ENCODE peak calls at places on chromosomes 11 and 22, in six cellular contexts. Z is A549, C is retinal pigment epithelial cell, J is PC-9, Y is progenitor cell of endocrine pancreas, N is heart left ventricle. F is an unnamed sample.

GRCh38 chr11:131581006-131581405 is 210.6 kb downstream of the NTM start:
- DNase-seq in Y (no peak), N (no peak), C (no peak), Z (no peak), J (no peak), F (no peak)

GRCh38 chr11:118789501-118790356 is 1.2 kb downstream of the DDX6 start:
- DNase-seq in C (no peak), Y (no peak), J (no peak), N (no peak), Z (no peak), F (no peak)

GRCh38 chr22:39825661-39826102 is 67.9 kb downstream of the ENTHD1 start:
- DNase-seq in J (no peak), Y (no peak), N (no peak), Z (no peak), C (no peak), F (no peak)

GRCh38 chr11:64723117-64723906 is at the start of gene NRXN2:
- DNase-seq in J (peak), Y (peak), N (peak), Z (peak), C (peak), F (peak)

GRCh38 chr11:87421422-87421821 is 383.7 kb downstream of the TMEM135 start:
- DNase-seq in J (no peak), Y (peak), C (peak), N (peak), Z (peak), F (peak)

GRCh38 chr11:93652161-93652597 is 9.3 kb upstream of the CEP295 start:
- DNase-seq in Z (no peak), J (peak), Y (peak), C (no peak), N (peak), F (peak)

GRCh38 chr11:128029219-128029722 is 558.1 kb downstream of the ETS1 start:
- DNase-seq in J (no peak), N (no peak), Z (no peak), Y (no peak), C (peak), F (no peak)

GRCh38 chr11:68550485-68550817 is 89.9 kb downstream of the PPP6R3 start:
- DNase-seq in Y (no peak), C (no peak), Z (no peak), N (peak), J (no peak), F (no peak)

GRCh38 chr22:20533095-20533878 is 25.9 kb downstream of the MED15 start:
- DNase-seq in N (no peak), J (no peak), Y (no peak), C (no peak), Z (no peak), F (no peak)

GRCh38 chr11:9957072-9957471 is 293.2 kb downstream of the SWAP70 start:
- DNase-seq in N (no peak), Z (no peak), C (no peak), J (no peak), Y (no peak), F (no peak)

GRCh38 chr22:42814215-42814614 is 42.9 kb downstream of the ARFGAP3 start:
- DNase-seq in N (no peak), Z (no peak), J (no peak), Y (no peak), C (no peak), F (no peak)
- TF ChIP-seq CTCF in N (no peak), Z (no peak), J (no peak), Y (no peak), C (no peak), F (no peak)

GRCh38 chr11:70394211-70394950 is 3.9 kb upstream of the CTTN start:
- DNase-seq in C (no peak), N (no peak), Z (no peak), Y (no peak), J (no peak), F (no peak)
- TF ChIP-seq CTCF in C (no peak), N (no peak), Z (no peak), Y (no peak), J (no peak), F (no peak)

GRCh38 chr22:32720924-32721323 is 80.6 kb upstream of the TIMP3 start:
- DNase-seq in J (no peak), Z (no peak), Y (no peak), N (no peak), C (no peak), F (no peak)

GRCh38 chr22:32723632-32724031 is 77.9 kb upstream of the TIMP3 start:
- DNase-seq in C (peak), N (peak), Y (no peak), Z (no peak), J (peak), F (no peak)

GRCh38 chr22:32725369-32725988 is 76.0 kb upstream of the TIMP3 start:
- DNase-seq in C (no peak), N (no peak), Z (no peak), J (no peak), Y (no peak), F (no peak)

GRCh38 chr22:32722441-32722840 is 79.1 kb upstream of the TIMP3 start:
- DNase-seq in J (no peak), C (no peak), Y (no peak), N (no peak), Z (no peak), F (no peak)

DNA sequence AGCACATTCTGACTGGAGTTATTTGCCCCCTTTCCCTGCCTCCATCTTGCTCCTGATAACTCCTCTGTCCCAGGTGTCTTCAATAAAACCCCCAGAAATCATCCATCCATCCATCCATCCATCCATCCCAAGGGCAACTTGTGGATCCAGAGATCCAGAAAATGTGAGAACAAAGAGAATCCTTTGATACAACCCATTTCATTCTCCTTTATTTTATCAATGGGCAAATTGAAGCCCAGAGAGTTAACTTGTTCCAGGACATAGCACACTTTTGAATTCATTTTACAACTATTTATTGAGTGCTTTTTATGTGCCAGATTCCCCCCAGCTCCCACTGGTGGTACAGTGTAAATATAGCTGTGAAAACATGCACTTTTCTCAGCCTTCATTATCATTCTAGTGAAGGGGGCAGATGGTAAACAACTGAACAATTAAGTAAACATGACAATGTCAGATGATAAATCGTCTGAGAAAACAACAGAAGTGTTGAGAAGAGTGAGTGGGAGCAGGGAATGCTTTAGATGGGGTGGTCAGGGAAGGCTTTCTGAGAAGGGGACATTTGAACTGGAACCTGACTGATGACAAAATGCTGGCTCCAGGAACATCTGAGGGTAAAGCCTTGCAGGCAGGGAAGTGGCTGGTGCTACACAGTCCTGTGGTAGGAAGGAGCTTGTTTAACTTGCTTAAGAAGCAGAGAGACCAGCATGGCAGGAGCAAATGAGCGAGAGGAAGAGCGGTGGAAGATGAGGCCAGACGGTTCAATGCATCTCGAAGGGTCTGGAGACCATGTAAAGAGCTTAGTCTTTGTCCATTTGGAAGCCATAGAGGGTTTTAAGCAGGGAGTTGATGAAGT is 80.0 kb upstream of the TIMP3 start:
- DNase-seq in N (no peak), Z (no peak), C (no peak), J (no peak), Y (no peak), F (no peak)
- TF ChIP-seq CTCF in N (no peak), Z (no peak), C (no peak), J (no peak), Y (no peak), F (no peak)

GRCh38 chr22:31836010-31836409 is 82.2 kb downstream of the DEPDC5 start:
- DNase-seq in N (no peak), C (no peak), Y (no peak), Z (no peak), J (no peak), F (no peak)
- TF ChIP-seq CTCF in N (no peak), C (no peak), Y (no peak), Z (no peak), J (no peak), F (no peak)

DNA sequence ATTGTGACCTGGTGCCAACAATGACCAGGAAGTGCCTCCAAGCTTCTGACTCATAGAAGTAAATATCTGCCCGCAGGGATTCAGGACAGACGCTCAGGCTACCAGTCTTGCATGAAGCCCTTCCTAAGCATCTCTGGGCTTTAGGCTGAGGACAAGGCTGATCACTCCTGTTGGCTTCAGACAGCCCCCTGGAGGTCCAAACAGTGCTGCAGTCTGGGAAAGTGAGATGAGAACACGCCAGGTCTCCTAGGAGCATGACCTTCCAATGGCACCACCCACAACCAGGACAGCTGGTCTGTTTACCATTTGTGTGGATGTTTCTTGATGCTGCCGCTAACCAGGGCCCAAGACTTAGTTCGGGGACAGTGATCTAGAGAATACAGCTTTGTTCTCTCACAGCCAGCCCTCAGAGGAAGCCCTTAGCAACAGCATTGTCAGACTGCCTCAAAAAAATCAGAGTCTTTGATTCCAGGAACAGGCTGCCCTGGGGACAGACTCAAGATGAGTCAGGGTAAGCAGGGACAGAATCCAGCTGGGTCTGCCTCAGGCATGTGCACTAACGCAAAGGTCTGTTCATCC is 111.2 kb downstream of the ZNF280B start:
- DNase-seq in Z (peak), Y (no peak), N (no peak), C (no peak), J (peak), F (peak)
- TF ChIP-seq CTCF in Z (peak), Y (peak), N (peak), C (peak), J (no peak), F (no peak)

DNA sequence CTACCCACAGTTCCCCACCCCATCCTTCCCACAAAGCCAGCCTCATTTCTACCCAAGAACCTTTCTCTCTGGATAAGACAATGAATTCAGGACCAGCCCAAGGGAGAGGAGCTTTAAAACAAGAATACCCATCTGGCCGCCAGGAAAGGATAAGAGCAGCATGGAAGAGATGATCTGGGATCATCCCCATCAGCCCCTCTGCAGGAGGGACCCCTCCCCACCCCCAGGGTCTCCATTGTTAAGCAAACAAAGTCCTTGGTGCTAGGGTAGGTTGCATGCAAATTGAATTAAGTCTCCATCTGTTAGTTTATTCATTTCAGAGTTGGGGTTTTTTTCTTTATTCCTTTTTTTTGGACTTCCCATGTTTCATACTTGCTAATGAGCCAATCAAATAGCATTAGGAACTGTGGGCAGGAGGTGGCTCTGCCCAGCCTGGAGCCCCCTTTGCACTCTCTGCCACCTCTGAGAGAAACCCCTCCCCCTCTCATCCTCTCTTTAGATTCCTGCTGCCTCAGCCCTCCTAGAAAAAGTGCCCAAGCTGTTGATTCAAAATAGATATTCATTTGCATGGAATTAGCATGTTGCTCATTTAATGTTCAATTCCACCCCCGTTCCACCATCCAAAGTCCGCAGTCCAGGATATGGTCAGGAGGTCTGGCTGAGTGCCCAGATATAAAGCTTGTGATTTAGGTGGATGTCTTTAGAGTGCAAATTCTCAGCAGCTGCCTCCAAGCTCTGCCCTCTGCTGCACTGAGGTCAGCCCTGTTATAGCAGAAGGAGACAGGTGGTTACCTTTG is 138.5 kb upstream of the NCAM1 start:
- DNase-seq in J (no peak), Z (no peak), Y (no peak), C (peak), N (no peak), F (peak)
- TF ChIP-seq CTCF in J (no peak), Z (no peak), Y (no peak), C (no peak), N (no peak), F (no peak)

GRCh38 chr11:17864478-17864941 is 129.9 kb downstream of the KCNC1 start:
- DNase-seq in J (peak), C (no peak), Z (peak), Y (peak), N (no peak), F (peak)
- TF ChIP-seq CTCF in J (peak), C (peak), Z (peak), Y (peak), N (no peak), F (peak)

F was measured in Calu3.